ENCODE peak calls at places on chromosomes 3 and 15, in eight cellular contexts. Q is WERI-Rb-1, J is IMR-90, P is pancreas, V is OCI-LY7, U is ovary, B is spleen, H is mesendoderm. N is an unnamed sample. For H3K36me3, the result is how much of the 10 kb centered on the place peaks cover.

GRCh38 chr3:42653560-42654330 is at the start of gene ZBTB47:
- DNase-seq in Q (no peak), J (no peak), P (peak), V (no peak), U (peak), B (peak), H (peak), N (no peak)

GRCh38 chr3:112773864-112774263 is 72.8 kb downstream of the CD200R1L start:
- DNase-seq in Q (no peak), J (no peak), P (no peak), V (peak), U (no peak), B (no peak), H (no peak), N (peak)

GRCh38 chr3:32510075-32510724 is 7.5 kb upstream of the CMTM6 start:
- DNase-seq in Q (peak), J (peak), P (peak), V (peak), U (peak), B (no peak), H (peak), N (no peak)

GRCh38 chr3:36709826-36710365 is 54.5 kb downstream of the DCLK3 start:
- DNase-seq in Q (no peak), J (no peak), P (no peak), V (no peak), U (no peak), B (no peak), H (no peak), N (no peak)

GRCh38 chr3:126212629-126213375 is 32.4 kb upstream of the ALDH1L1 start:
- DNase-seq in Q (peak), J (peak), P (peak), V (no peak), U (peak), B (peak), H (peak), N (peak)

GRCh38 chr15:92803852-92804609 is 96.1 kb upstream of the CHD2 start:
- DNase-seq in Q (no peak), J (peak), P (peak), V (no peak), U (peak), B (peak), H (peak), N (no peak)

GRCh38 chr3:191502583-191502982 is 41.6 kb downstream of the PYDC2 start:
- DNase-seq in Q (no peak), J (no peak), P (no peak), V (peak), U (no peak), B (no peak), H (peak), N (no peak)

GRCh38 chr3:59280113-59280512 is 230.3 kb upstream of the CFAP20DC start:
- DNase-seq in Q (no peak), J (no peak), P (no peak), V (no peak), U (no peak), B (no peak), H (no peak), N (no peak)

DNA sequence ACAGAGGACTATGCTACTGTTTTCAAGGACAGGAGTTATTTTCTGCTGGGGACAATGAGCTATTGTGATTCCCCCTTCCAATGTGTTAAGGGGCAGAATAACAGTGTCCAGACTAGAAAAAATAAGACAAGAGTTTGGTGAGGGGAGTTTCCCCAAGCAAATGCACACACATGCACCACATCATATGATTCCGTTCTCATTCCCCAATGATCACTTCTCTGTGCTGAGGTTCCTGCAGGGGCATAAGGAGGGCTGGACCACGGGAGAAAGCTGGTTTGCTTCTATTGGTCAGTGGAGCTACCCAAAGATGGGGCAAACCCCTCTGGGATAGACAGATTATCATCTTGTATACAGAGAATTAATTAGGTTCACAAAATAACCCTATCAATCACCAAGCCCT is 80.6 kb downstream of the RBPMS2 start:
- DNase-seq in Q (no peak), J (no peak), P (no peak), V (no peak), U (no peak), B (peak), H (no peak), N (no peak)
- H3K36me3 ChIP-seq in Q (half or more), J (under half), P (under half), V (under half), U (under half), B (under half), H (under half), N (under half)

GRCh38 chr3:18669374-18669773 is 244.2 kb upstream of the SATB1 start:
- DNase-seq in Q (no peak), J (no peak), P (no peak), V (no peak), U (no peak), B (no peak), H (no peak), N (no peak)
- H3K36me3 ChIP-seq in Q (under half), J (under half), P (under half), V (under half), U (under half), B (under half), H (under half), N (under half)

GRCh38 chr15:48423342-48423741 is 92.1 kb downstream of the DUT start:
- DNase-seq in Q (no peak), J (no peak), P (no peak), V (no peak), U (no peak), B (no peak), H (no peak), N (no peak)
- H3K36me3 ChIP-seq in Q (under half), J (half or more), P (under half), V (under half), U (under half), B (half or more), H (under half), N (under half)

DNA sequence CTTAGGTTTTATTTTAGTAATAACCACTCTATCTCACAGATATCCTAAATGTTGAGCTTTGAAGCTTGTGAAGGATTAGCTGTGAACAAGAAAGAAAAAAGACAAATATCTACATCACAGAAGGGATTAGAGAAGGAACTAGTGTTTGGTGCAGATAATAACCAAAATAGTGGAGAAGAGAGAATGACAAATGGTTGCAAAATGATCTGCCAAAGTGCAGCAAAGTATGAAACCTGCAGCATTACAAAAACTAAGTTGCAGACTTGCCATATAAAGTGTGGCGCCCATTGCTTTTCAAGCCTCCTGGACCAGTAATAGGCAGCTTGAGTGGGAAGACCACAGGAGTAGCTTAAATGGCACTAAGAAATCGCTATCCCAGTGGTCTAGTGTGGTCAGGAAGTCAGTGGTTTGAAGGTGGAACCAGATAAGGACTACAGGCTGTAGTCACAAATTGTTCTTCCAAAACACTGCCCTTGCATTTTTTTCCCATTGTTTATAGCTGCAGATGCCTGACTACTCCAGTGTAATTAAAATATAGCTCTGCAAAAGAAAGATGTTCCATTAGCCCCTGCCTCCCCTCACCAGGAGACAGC is 20.7 kb downstream of the TPM1 start:
- DNase-seq in Q (no peak), J (no peak), P (no peak), V (no peak), U (no peak), B (no peak), H (no peak), N (no peak)
- H3K36me3 ChIP-seq in Q (half or more), J (half or more), P (under half), V (under half), U (under half), B (half or more), H (under half), N (under half)